ENCODE peak calls at places on chromosomes 5 and 9, in nine cellular contexts. V is Caco-2; G is mucosa of gallbladder; U is adrenal gland; A is AG08395; O is naive thymus-derived CD4-positive, alpha-beta T cell; M is endothelial cell; Z is right lobe of liver; K is GM03348. W is an unnamed sample.

GRCh38 chr9:134634190-134634589 is 7.4 kb upstream of the COL5A1 start:
- DNase-seq in V (no peak), G (no peak), U (peak; percentile 6), A (no peak), O (no peak), M (no peak), Z (peak; percentile 23), K (no peak), W (no peak)

GRCh38 chr9:136572596-136573313 is 26.9 kb upstream of the NOTCH1 start:
- DNase-seq in V (no peak), G (no peak), U (no peak), A (no peak), O (no peak), M (no peak), Z (no peak), K (no peak), W (no peak)

GRCh38 chr9:89756891-89757537 is 152.2 kb downstream of the GADD45G start:
- DNase-seq in V (no peak), G (no peak), U (peak; percentile 50), A (no peak), O (no peak), M (no peak), Z (peak; percentile 94), K (no peak), W (no peak)

GRCh38 chr5:33441241-33441844 is 578 bp downstream of the TARS1 start:
- DNase-seq in V (no peak), G (no peak), U (peak; percentile 23), A (no peak), O (peak; percentile 39), M (peak; percentile 18), Z (no peak), K (no peak), W (peak; percentile 47)

GRCh38 chr9:21993893-21994525 is at the start of gene CDKN2A:
- DNase-seq in V (peak; percentile 82), G (no peak), U (peak; percentile 53), A (no peak), O (peak; percentile 63), M (peak; percentile 42), Z (no peak), K (no peak), W (peak; percentile 75)

GRCh38 chr5:160685219-160685618 is 166.8 kb downstream of the ATP10B start:
- DNase-seq in V (no peak), G (peak; percentile 68), U (no peak), A (no peak), O (no peak), M (no peak), Z (no peak), K (no peak), W (no peak)

GRCh38 chr5:43273552-43273951 is 39.7 kb downstream of the HMGCS1 start:
- DNase-seq in V (no peak), G (no peak), U (no peak), A (no peak), O (no peak), M (no peak), Z (no peak), K (no peak), W (no peak)

GRCh38 chr9:98287383-98287782 is 31.9 kb upstream of the TBC1D2 start:
- DNase-seq in V (peak; percentile 55), G (no peak), U (no peak), A (no peak), O (no peak), M (peak; percentile 28), Z (no peak), K (peak; percentile 31), W (no peak)

GRCh38 chr9:112382066-112382465 is 2.2 kb downstream of the HSDL2 start:
- DNase-seq in V (no peak), G (no peak), U (no peak), A (no peak), O (no peak), M (no peak), Z (no peak), K (no peak), W (no peak)

GRCh38 chr5:160925281-160925680 is 73.3 kb upstream of the ATP10B start:
- DNase-seq in V (no peak), G (peak; percentile 36), U (peak; percentile 62), A (no peak), O (no peak), M (no peak), Z (no peak), K (no peak), W (no peak)

GRCh38 chr9:124510650-124511425 is 3.6 kb upstream of the NR5A1 start:
- DNase-seq in V (no peak), G (no peak), U (peak; percentile 75), A (no peak), O (no peak), M (no peak), Z (no peak), K (no peak), W (no peak)

GRCh38 chr5:168940712-168941111 is 360.2 kb downstream of the SLIT3 start:
- DNase-seq in V (no peak), G (no peak), U (no peak), A (no peak), O (no peak), M (no peak), Z (no peak), K (no peak), W (no peak)

GRCh38 chr9:10045598-10045997 is 567.2 kb downstream of the PTPRD start:
- DNase-seq in V (no peak), G (no peak), U (no peak), A (no peak), O (no peak), M (no peak), Z (no peak), K (peak; percentile 6), W (peak; percentile 38)

GRCh38 chr5:138662599-138662998 is 87.4 kb upstream of the HSPA9 start:
- DNase-seq in V (no peak), G (no peak), U (no peak), A (peak; percentile 29), O (no peak), M (no peak), Z (no peak), K (peak; percentile 42), W (no peak)

GRCh38 chr5:165630211-165630866 is 2124.9 kb downstream of the MAT2B start:
- DNase-seq in V (peak; percentile 44), G (peak; percentile 39), U (peak; percentile 32), A (no peak), O (no peak), M (peak; percentile 77), Z (peak; percentile 55), K (peak; percentile 52), W (peak; percentile 53)

GRCh38 chr5:141636106-141636412 is 590 bp downstream of the HDAC3 start:
- DNase-seq in V (no peak), G (no peak), U (no peak), A (no peak), O (no peak), M (no peak), Z (no peak), K (no peak), W (no peak)

GRCh38 chr5:54672867-54673266 is 155.3 kb downstream of the SNX18 start:
- DNase-seq in V (no peak), G (no peak), U (no peak), A (no peak), O (no peak), M (no peak), Z (no peak), K (no peak), W (no peak)